ENCODE peak calls at places on chromosomes 13 and 19, in nine cellular contexts. C is stomach, Z is transverse colon, W is A549, G is ovary, M is suprapubic skin, B is tibial nerve, F is H1, J is sigmoid colon. D is an unnamed sample.

GRCh38 chr13:73958657-73959397 is 175.4 kb downstream of the KLF12 start:
- DNase-seq in J (no peak), B (no peak), Z (no peak), M (no peak), C (no peak), W (no peak), F (no peak), G (no peak), D (no peak)

GRCh38 chr19:44401108-44401786 is at the start of gene ZNF285:
- DNase-seq in F (peak; percentile 94), B (peak; percentile 67), W (peak; percentile 99), Z (peak; percentile 90), J (peak; percentile 95), G (peak; percentile 94), C (peak; percentile 84), M (peak; percentile 78), D (peak; percentile 95)

GRCh38 chr13:95317037-95317989 is 16.1 kb upstream of the ABCC4 start:
- DNase-seq in F (no peak), G (no peak), B (no peak), C (no peak), Z (no peak), J (no peak), M (no peak), W (no peak), D (no peak)

GRCh38 chr13:48715977-48716376 is 62.2 kb downstream of the CYSLTR2 start:
- DNase-seq in M (no peak), Z (no peak), F (no peak), G (no peak), J (no peak), C (no peak), W (no peak), B (no peak), D (no peak)

GRCh38 chr19:32404939-32405430 is 585 bp upstream of the DPY19L3 start:
- DNase-seq in F (no peak), G (peak; percentile 79), Z (peak; percentile 57), W (no peak), J (peak; percentile 80), C (peak; percentile 69), B (peak; percentile 35), M (peak; percentile 84), D (peak; percentile 92)

GRCh38 chr13:55493297-55493696 is 1647.4 kb upstream of the PRR20A start:
- DNase-seq in G (no peak), W (no peak), F (no peak), Z (no peak), J (no peak), M (no peak), B (no peak), C (no peak), D (no peak)

GRCh38 chr13:78382481-78382880 is 220.9 kb downstream of the POU4F1 start:
- DNase-seq in J (no peak), G (no peak), B (no peak), F (no peak), W (no peak), M (no peak), C (no peak), Z (no peak), D (no peak)

GRCh38 chr13:110689041-110689440 is 16.9 kb downstream of the CARS2 start:
- DNase-seq in B (no peak), C (no peak), W (no peak), F (no peak), G (no peak), J (no peak), M (peak; percentile 24), Z (no peak), D (no peak)

GRCh38 chr19:43697295-43697694 is 18.6 kb upstream of the IRGC start:
- DNase-seq in Z (no peak), M (no peak), W (no peak), J (no peak), G (no peak), F (no peak), B (no peak), C (no peak), D (no peak)

GRCh38 chr13:49444517-49445395 is 682 bp downstream of the SETDB2 start:
- DNase-seq in G (no peak), C (no peak), Z (peak; percentile 35), W (no peak), F (no peak), M (no peak), B (no peak), J (no peak), D (no peak)

GRCh38 chr19:47377208-47377701 is 28.1 kb downstream of the DHX34 start:
- DNase-seq in G (no peak), M (no peak), C (no peak), F (no peak), W (no peak), B (no peak), J (peak; percentile 80), Z (no peak), D (no peak)

GRCh38 chr19:944663-945241 is 18.9 kb downstream of the ARID3A start:
- DNase-seq in C (no peak), Z (peak; percentile 59), G (peak; percentile 43), W (no peak), M (no peak), J (no peak), F (no peak), B (no peak), D (no peak)

GRCh38 chr13:44921931-44922758 is 67.1 kb downstream of the NUFIP1 start:
- DNase-seq in F (no peak), M (no peak), G (no peak), C (peak; percentile 64), Z (peak; percentile 31), J (peak; percentile 79), B (peak; percentile 54), W (peak; percentile 59), D (peak; percentile 92)

GRCh38 chr13:44919103-44919804 is 70.0 kb downstream of the NUFIP1 start:
- DNase-seq in W (no peak), M (no peak), Z (no peak), B (no peak), C (no peak), J (no peak), G (peak; percentile 42), F (no peak), D (no peak)

GRCh38 chr13:44921478-44921877 is 67.8 kb downstream of the NUFIP1 start:
- DNase-seq in G (no peak), J (no peak), F (no peak), M (no peak), B (no peak), C (no peak), W (no peak), Z (no peak), D (no peak)

GRCh38 chr13:44918323-44919102 is 70.8 kb downstream of the NUFIP1 start:
- DNase-seq in B (peak; percentile 75), F (peak; percentile 79), W (peak; percentile 51), Z (peak; percentile 91), C (peak; percentile 87), M (peak; percentile 94), G (peak; percentile 91), J (peak; percentile 96), D (peak; percentile 98)

DNA sequence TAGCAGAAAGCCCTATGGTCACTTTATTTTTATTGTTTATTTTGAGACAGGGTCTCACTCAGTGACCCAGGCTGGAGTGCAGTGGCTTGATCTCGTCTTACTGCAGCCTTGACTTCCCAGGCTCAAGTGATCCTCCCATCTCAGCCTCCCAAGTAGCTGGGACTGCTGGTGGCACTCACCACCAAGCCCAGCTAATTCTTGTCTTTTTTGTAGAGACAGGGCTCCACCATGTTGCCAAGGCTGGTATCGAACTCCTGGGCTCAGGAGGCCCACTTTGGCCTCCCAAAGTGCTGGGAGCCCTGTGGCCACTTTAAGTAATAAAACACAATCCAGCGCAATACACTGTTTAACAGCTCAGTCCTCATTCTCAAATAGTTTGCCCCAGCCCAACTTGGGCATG is 69.3 kb downstream of the NUFIP1 start:
- DNase-seq in G (no peak), C (no peak), B (no peak), F (no peak), W (no peak), Z (no peak), J (no peak), M (no peak), D (no peak)
- H3K4me1 ChIP-seq in G (peaks cover 8% of the 10 kb centered on the region), C (peaks cover 30% of the 10 kb centered on the region), B (peaks cover 13% of the 10 kb centered on the region), F (no peaks in the 10 kb centered on the region), W (peaks cover 35% of the 10 kb centered on the region), Z (peaks cover 35% of the 10 kb centered on the region), J (peaks cover 47% of the 10 kb centered on the region), M (peaks cover 39% of the 10 kb centered on the region), D (peaks cover 57% of the 10 kb centered on the region)

GRCh38 chr13:52399708-52400107 is 6.3 kb downstream of the THSD1 start:
- DNase-seq in W (no peak), M (no peak), F (no peak), C (no peak), J (no peak), Z (no peak), G (no peak), B (no peak), D (no peak)
- TF ChIP-seq EP300 in W (no peak), M (no peak), F (no peak), C (no peak), J (no peak), Z (no peak), G (no peak), B (no peak), D (no peak)

GRCh38 chr19:18203863-18204393 is at the start of gene RAB3A:
- DNase-seq in Z (peak; percentile 100), M (peak; percentile 100), F (peak; percentile 100), B (peak; percentile 100), G (peak; percentile 100), C (peak; percentile 100), J (peak; percentile 100), W (peak; percentile 92), D (peak; percentile 100)

GRCh38 chr19:18204394-18205179 is 745 bp upstream of the RAB3A start:
- DNase-seq in C (peak; percentile 52), B (no peak), F (no peak), Z (peak; percentile 73), W (no peak), M (peak; percentile 84), G (peak; percentile 79), J (peak; percentile 86), D (no peak)

GRCh38 chr19:18206018-18206417 is 2.2 kb upstream of the RAB3A start:
- DNase-seq in Z (no peak), J (no peak), B (no peak), C (no peak), G (no peak), F (no peak), W (no peak), M (no peak), D (no peak)

GRCh38 chr19:18203408-18203862 is 407 bp downstream of the RAB3A start:
- DNase-seq in W (no peak), C (no peak), B (peak; percentile 38), J (no peak), G (peak; percentile 79), Z (peak; percentile 58), F (no peak), M (peak; percentile 78), D (no peak)

GRCh38 chr19:18205180-18205915 is 1.5 kb upstream of the RAB3A start:
- DNase-seq in B (peak; percentile 79), J (peak; percentile 96), G (peak; percentile 93), W (no peak), Z (peak; percentile 82), F (no peak), M (peak; percentile 91), C (peak; percentile 73), D (peak; percentile 96)
- TF ChIP-seq POLR2A in B (no peak), J (peak; percentile 34), G (no peak), W (no peak), Z (peak; percentile 19), F (no peak), M (no peak), C (no peak), D (peak; percentile 22)

DNA sequence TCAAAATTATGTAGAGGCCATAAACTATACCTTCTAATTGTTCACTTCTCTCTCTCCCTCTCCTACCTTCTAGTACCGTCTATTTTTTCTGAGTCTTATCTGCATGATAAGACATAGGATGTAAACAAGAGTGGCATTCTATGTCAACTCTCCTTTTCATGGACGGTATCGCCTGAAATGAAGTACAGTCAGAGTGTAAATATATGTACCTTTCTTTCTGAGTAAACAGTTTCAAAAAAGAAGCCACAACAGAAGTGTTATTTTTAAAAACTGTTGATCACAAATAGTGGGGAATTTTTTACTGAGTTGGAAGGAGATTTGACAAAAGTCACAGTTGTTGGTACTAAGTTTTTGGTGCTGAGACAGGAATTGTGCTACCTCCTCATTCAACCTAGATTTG is 298.1 kb downstream of the NDFIP2 start:
- DNase-seq in W (no peak), C (no peak), Z (no peak), F (no peak), B (no peak), G (no peak), M (no peak), J (no peak), D (no peak)
- H3K4me1 ChIP-seq in W (peaks cover 20% of the 10 kb centered on the region), C (no peaks in the 10 kb centered on the region), Z (peaks cover 52% of the 10 kb centered on the region), F (peaks cover 9% of the 10 kb centered on the region), B (no peaks in the 10 kb centered on the region), G (peaks cover 7% of the 10 kb centered on the region), M (peaks cover 12% of the 10 kb centered on the region), J (no peaks in the 10 kb centered on the region), D (peaks cover 8% of the 10 kb centered on the region)